ENCODE peak calls at places on chromosomes 13 and 19, in nine cellular contexts. T is esophagus squamous epithelium; D is NCI-H510A; E is tibial artery; Q is MM.1S; X is AG04450; I is AG04449; M is midbrain; B is stimulated activated CD4-positive, alpha-beta T cell treated with anti-CD3 and anti-CD28 coated beads, Interleukin-4, amount 100 ng/mL, for 24 hours. S is an unnamed sample.

GRCh38 chr13:32917504-32917903 is 98.7 kb upstream of the KL start:
- DNase-seq in T (no peak), D (no peak), E (no peak), Q (no peak), X (no peak), I (no peak), M (no peak), B (no peak), S (no peak)

GRCh38 chr13:82672248-82672647 is 1210.0 kb downstream of the SLITRK1 start:
- DNase-seq in T (no peak), D (no peak), E (no peak), Q (no peak), X (no peak), I (no peak), M (no peak), B (no peak), S (no peak)

GRCh38 chr19:51501594-51502263 is at the start of gene SIGLEC12:
- DNase-seq in T (no peak), D (no peak), E (no peak), Q (no peak), X (no peak), I (no peak), M (peak; percentile 6), B (peak; percentile 23), S (no peak)

GRCh38 chr13:94759120-94759728 is 46.9 kb upstream of the SOX21 start:
- DNase-seq in T (no peak), D (no peak), E (no peak), Q (no peak), X (no peak), I (no peak), M (no peak), B (no peak), S (no peak)

GRCh38 chr13:50389726-50390125 is 374.5 kb downstream of the KCNRG start:
- DNase-seq in T (no peak), D (peak; percentile 37), E (no peak), Q (no peak), X (no peak), I (no peak), M (no peak), B (no peak), S (no peak)

GRCh38 chr19:52992109-52993004 is 21.4 kb upstream of the ERVV-1 start:
- DNase-seq in T (no peak), D (no peak), E (peak; percentile 67), Q (no peak), X (no peak), I (no peak), M (no peak), B (no peak), S (no peak)

GRCh38 chr13:111629933-111630332 is 309.5 kb downstream of the TEX29 start:
- DNase-seq in T (no peak), D (peak; percentile 51), E (no peak), Q (no peak), X (no peak), I (no peak), M (no peak), B (no peak), S (no peak)

GRCh38 chr13:81987159-81987558 is 1646.2 kb upstream of the SPRY2 start:
- DNase-seq in T (no peak), D (no peak), E (no peak), Q (no peak), X (no peak), I (no peak), M (no peak), B (no peak), S (no peak)

GRCh38 chr13:94009696-94010095 is 469.8 kb downstream of the DCT start:
- DNase-seq in T (no peak), D (no peak), E (no peak), Q (no peak), X (no peak), I (peak; percentile 17), M (no peak), B (no peak), S (no peak)

GRCh38 chr19:32404213-32404938 is 1.2 kb upstream of the DPY19L3 start:
- DNase-seq in T (no peak), D (no peak), E (no peak), Q (no peak), X (no peak), I (no peak), M (no peak), B (no peak), S (no peak)

GRCh38 chr19:17703823-17704463 is 15.3 kb upstream of the MAP1S start:
- DNase-seq in T (no peak), D (no peak), E (no peak), Q (peak; percentile 19), X (no peak), I (no peak), M (peak; percentile 57), B (peak; percentile 78), S (no peak)

GRCh38 chr19:38252935-38253691 is 3.1 kb downstream of the PPP1R14A start:
- DNase-seq in T (no peak), D (no peak), E (peak; percentile 94), Q (no peak), X (no peak), I (no peak), M (peak; percentile 92), B (no peak), S (no peak)

GRCh38 chr13:77112961-77113360 is 86.0 kb upstream of the FBXL3 start:
- DNase-seq in T (no peak), D (no peak), E (no peak), Q (no peak), X (no peak), I (no peak), M (no peak), B (no peak), S (no peak)

GRCh38 chr19:31534786-31535185 is 185.6 kb upstream of the TSHZ3 start:
- DNase-seq in T (no peak), D (no peak), E (no peak), Q (no peak), X (no peak), I (no peak), M (no peak), B (no peak), S (no peak)

GRCh38 chr19:30540671-30541210 is 168.6 kb downstream of the ZNF536 start:
- DNase-seq in T (no peak), D (no peak), E (peak; percentile 58), Q (no peak), X (no peak), I (no peak), M (no peak), B (no peak), S (no peak)

GRCh38 chr13:73268306-73268705 is 209.5 kb downstream of the KLF5 start:
- DNase-seq in T (no peak), D (peak; percentile 7), E (no peak), Q (no peak), X (no peak), I (no peak), M (no peak), B (no peak), S (no peak)

GRCh38 chr13:51770160-51770559 is 33.8 kb downstream of the DHRS12 start:
- DNase-seq in T (no peak), D (no peak), E (no peak), Q (no peak), X (no peak), I (no peak), M (no peak), B (no peak), S (no peak)

GRCh38 chr13:20673711-20674110 is 29.8 kb upstream of the IL17D start:
- DNase-seq in T (no peak), D (no peak), E (no peak), Q (no peak), X (no peak), I (no peak), M (peak; percentile 72), B (no peak), S (no peak)

GRCh38 chr19:16949496-16950023 is 60.8 kb downstream of the F2RL3 start:
- DNase-seq in T (no peak), D (no peak), E (no peak), Q (no peak), X (no peak), I (no peak), M (no peak), B (no peak), S (no peak)

GRCh38 chr19:17296278-17296677 is 6.9 kb downstream of the ABHD8 start:
- DNase-seq in T (no peak), D (no peak), E (no peak), Q (no peak), X (no peak), I (no peak), M (no peak), B (no peak), S (no peak)

GRCh38 chr19:18233224-18233825 is 7.1 kb upstream of the PDE4C start:
- DNase-seq in T (no peak), D (no peak), E (no peak), Q (peak; percentile 48), X (no peak), I (no peak), M (no peak), B (peak; percentile 45), S (peak; percentile 94)

GRCh38 chr19:38303517-38304351 is at the start of gene C19orf33:
- DNase-seq in T (no peak), D (no peak), E (no peak), Q (no peak), X (no peak), I (no peak), M (no peak), B (no peak), S (no peak)